ENCODE peak calls at places on chromosomes 6 and 20, in eight cellular contexts. One of them, this sample, is unnamed.

GRCh38 chr20:49894073-49894470 is 21.3 kb downstream of the SPATA2 start:
- DNase-seq in brain microvascular endothelial cell: no peak
- DNase-seq in GM23248: no peak
- DNase-seq in left colon: no peak
- DNase-seq in activated CD8-positive, alpha-beta memory T cell treated with anti-CD3 and anti-CD28 coated beads for 4 hours: no peak
- DNase-seq in neural crest cell: no peak
- DNase-seq in neuronal stem cell: no peak
- DNase-seq in fibroblast of the aortic adventitia: no peak
- DNase-seq in this sample: no peak

GRCh38 chr6:5084787-5085637 is at the start of gene PPP1R3G:
- DNase-seq in brain microvascular endothelial cell: peak
- DNase-seq in GM23248: peak
- DNase-seq in left colon: peak
- DNase-seq in activated CD8-positive, alpha-beta memory T cell treated with anti-CD3 and anti-CD28 coated beads for 4 hours: no peak
- DNase-seq in neural crest cell: peak
- DNase-seq in neuronal stem cell: peak
- DNase-seq in fibroblast of the aortic adventitia: peak
- DNase-seq in this sample: peak

GRCh38 chr6:161161889-161162624 is 111.8 kb downstream of the AGPAT4 start:
- DNase-seq in brain microvascular endothelial cell: no peak
- DNase-seq in GM23248: peak
- DNase-seq in left colon: no peak
- DNase-seq in activated CD8-positive, alpha-beta memory T cell treated with anti-CD3 and anti-CD28 coated beads for 4 hours: no peak
- DNase-seq in neural crest cell: no peak
- DNase-seq in neuronal stem cell: no peak
- DNase-seq in fibroblast of the aortic adventitia: peak
- DNase-seq in this sample: peak

GRCh38 chr6:20811112-20811746 is 277.0 kb downstream of the CDKAL1 start:
- DNase-seq in brain microvascular endothelial cell: peak
- DNase-seq in GM23248: peak
- DNase-seq in left colon: no peak
- DNase-seq in activated CD8-positive, alpha-beta memory T cell treated with anti-CD3 and anti-CD28 coated beads for 4 hours: no peak
- DNase-seq in neural crest cell: no peak
- DNase-seq in neuronal stem cell: peak
- DNase-seq in fibroblast of the aortic adventitia: peak
- DNase-seq in this sample: peak

GRCh38 chr20:62949887-62950286 is 2.6 kb upstream of the SLC17A9 start:
- DNase-seq in brain microvascular endothelial cell: no peak
- DNase-seq in GM23248: no peak
- DNase-seq in left colon: no peak
- DNase-seq in activated CD8-positive, alpha-beta memory T cell treated with anti-CD3 and anti-CD28 coated beads for 4 hours: no peak
- DNase-seq in neural crest cell: no peak
- DNase-seq in neuronal stem cell: no peak
- DNase-seq in fibroblast of the aortic adventitia: no peak
- DNase-seq in this sample: no peak

GRCh38 chr6:4405609-4406212 is 270.3 kb upstream of the ECI2 start:
- DNase-seq in brain microvascular endothelial cell: no peak
- DNase-seq in GM23248: no peak
- DNase-seq in left colon: no peak
- DNase-seq in activated CD8-positive, alpha-beta memory T cell treated with anti-CD3 and anti-CD28 coated beads for 4 hours: no peak
- DNase-seq in neural crest cell: no peak
- DNase-seq in neuronal stem cell: no peak
- DNase-seq in fibroblast of the aortic adventitia: no peak
- DNase-seq in this sample: no peak

GRCh38 chr20:39823239-39823638 is 861.1 kb downstream of the DHX35 start:
- DNase-seq in brain microvascular endothelial cell: peak
- DNase-seq in GM23248: peak
- DNase-seq in left colon: no peak
- DNase-seq in activated CD8-positive, alpha-beta memory T cell treated with anti-CD3 and anti-CD28 coated beads for 4 hours: no peak
- DNase-seq in neural crest cell: no peak
- DNase-seq in neuronal stem cell: no peak
- DNase-seq in fibroblast of the aortic adventitia: peak
- DNase-seq in this sample: peak

GRCh38 chr20:24504331-24505285 is 35.2 kb downstream of the SYNDIG1 start:
- DNase-seq in brain microvascular endothelial cell: no peak
- DNase-seq in GM23248: no peak
- DNase-seq in left colon: no peak
- DNase-seq in activated CD8-positive, alpha-beta memory T cell treated with anti-CD3 and anti-CD28 coated beads for 4 hours: no peak
- DNase-seq in neural crest cell: no peak
- DNase-seq in neuronal stem cell: no peak
- DNase-seq in fibroblast of the aortic adventitia: no peak
- DNase-seq in this sample: no peak

GRCh38 chr6:139240161-139241010 is 51.4 kb downstream of the TXLNB start:
- DNase-seq in brain microvascular endothelial cell: peak
- DNase-seq in GM23248: peak
- DNase-seq in left colon: peak
- DNase-seq in activated CD8-positive, alpha-beta memory T cell treated with anti-CD3 and anti-CD28 coated beads for 4 hours: no peak
- DNase-seq in neural crest cell: no peak
- DNase-seq in neuronal stem cell: no peak
- DNase-seq in fibroblast of the aortic adventitia: peak
- DNase-seq in this sample: peak

GRCh38 chr20:2378893-2379292 is 1.8 kb upstream of the TGM6 start:
- DNase-seq in brain microvascular endothelial cell: no peak
- DNase-seq in GM23248: no peak
- DNase-seq in left colon: no peak
- DNase-seq in activated CD8-positive, alpha-beta memory T cell treated with anti-CD3 and anti-CD28 coated beads for 4 hours: no peak
- DNase-seq in neural crest cell: no peak
- DNase-seq in neuronal stem cell: no peak
- DNase-seq in fibroblast of the aortic adventitia: no peak
- DNase-seq in this sample: no peak

GRCh38 chr6:51028271-51028670 is 209.6 kb downstream of the TFAP2B start:
- DNase-seq in brain microvascular endothelial cell: peak
- DNase-seq in GM23248: no peak
- DNase-seq in left colon: no peak
- DNase-seq in activated CD8-positive, alpha-beta memory T cell treated with anti-CD3 and anti-CD28 coated beads for 4 hours: no peak
- DNase-seq in neural crest cell: no peak
- DNase-seq in neuronal stem cell: no peak
- DNase-seq in fibroblast of the aortic adventitia: peak
- DNase-seq in this sample: peak

GRCh38 chr6:154156135-154156948 is 117.3 kb downstream of the OPRM1 start:
- DNase-seq in brain microvascular endothelial cell: peak
- DNase-seq in GM23248: peak
- DNase-seq in left colon: peak
- DNase-seq in activated CD8-positive, alpha-beta memory T cell treated with anti-CD3 and anti-CD28 coated beads for 4 hours: peak
- DNase-seq in neural crest cell: peak
- DNase-seq in neuronal stem cell: no peak
- DNase-seq in fibroblast of the aortic adventitia: peak
- DNase-seq in this sample: peak

GRCh38 chr6:147947521-147947920 is 395.1 kb upstream of the SASH1 start:
- DNase-seq in brain microvascular endothelial cell: no peak
- DNase-seq in GM23248: peak
- DNase-seq in left colon: no peak
- DNase-seq in activated CD8-positive, alpha-beta memory T cell treated with anti-CD3 and anti-CD28 coated beads for 4 hours: no peak
- DNase-seq in neural crest cell: no peak
- DNase-seq in neuronal stem cell: no peak
- DNase-seq in fibroblast of the aortic adventitia: no peak
- DNase-seq in this sample: no peak

GRCh38 chr6:84081222-84081621 is 47.6 kb downstream of the MRAP2 start:
- DNase-seq in brain microvascular endothelial cell: no peak
- DNase-seq in GM23248: no peak
- DNase-seq in left colon: no peak
- DNase-seq in activated CD8-positive, alpha-beta memory T cell treated with anti-CD3 and anti-CD28 coated beads for 4 hours: no peak
- DNase-seq in neural crest cell: no peak
- DNase-seq in neuronal stem cell: no peak
- DNase-seq in fibroblast of the aortic adventitia: no peak
- DNase-seq in this sample: no peak

This sample was measured in M059J.